ENCODE peak calls at places on chromosomes 13 and 19, in seven cellular contexts. One of them, this sample, is unnamed.

GRCh38 chr13:74681891-74682290 is 547.7 kb upstream of the KLF12 start:
- DNase-seq in astrocyte: no peak
- DNase-seq in aorta: no peak
- DNase-seq in fibroblast of lung: no peak
- DNase-seq in adrenal gland: no peak
- DNase-seq in pancreas: no peak
- DNase-seq in heart left ventricle: no peak
- DNase-seq in this sample: no peak

GRCh38 chr19:9865732-9866627 is 30.9 kb downstream of the PIN1 start:
- DNase-seq in astrocyte: no peak
- DNase-seq in aorta: no peak
- DNase-seq in fibroblast of lung: no peak
- DNase-seq in adrenal gland: no peak
- DNase-seq in pancreas: no peak
- DNase-seq in heart left ventricle: no peak
- DNase-seq in this sample: no peak

GRCh38 chr19:49916839-49917733 is 11.9 kb upstream of the ATF5 start:
- DNase-seq in astrocyte: no peak
- DNase-seq in aorta: no peak
- DNase-seq in fibroblast of lung: no peak
- DNase-seq in adrenal gland: peak; percentile 6
- DNase-seq in pancreas: no peak
- DNase-seq in heart left ventricle: no peak
- DNase-seq in this sample: no peak

GRCh38 chr13:82356667-82357066 is 1525.6 kb downstream of the SLITRK1 start:
- DNase-seq in astrocyte: no peak
- DNase-seq in aorta: no peak
- DNase-seq in fibroblast of lung: peak; percentile 55
- DNase-seq in adrenal gland: no peak
- DNase-seq in pancreas: no peak
- DNase-seq in heart left ventricle: no peak
- DNase-seq in this sample: no peak

GRCh38 chr19:30593358-30593757 is 221.2 kb downstream of the ZNF536 start:
- DNase-seq in astrocyte: no peak
- DNase-seq in aorta: no peak
- DNase-seq in fibroblast of lung: no peak
- DNase-seq in adrenal gland: no peak
- DNase-seq in pancreas: no peak
- DNase-seq in heart left ventricle: no peak
- DNase-seq in this sample: no peak

GRCh38 chr19:55257461-55258411 is 1.1 kb downstream of the PPP6R1 start:
- DNase-seq in astrocyte: no peak
- DNase-seq in aorta: no peak
- DNase-seq in fibroblast of lung: no peak
- DNase-seq in adrenal gland: peak; percentile 39
- DNase-seq in pancreas: no peak
- DNase-seq in heart left ventricle: no peak
- DNase-seq in this sample: peak; percentile 33

GRCh38 chr13:112346173-112346898 is 29.8 kb upstream of the SPACA7 start:
- DNase-seq in astrocyte: no peak
- DNase-seq in aorta: no peak
- DNase-seq in fibroblast of lung: no peak
- DNase-seq in adrenal gland: no peak
- DNase-seq in pancreas: no peak
- DNase-seq in heart left ventricle: no peak
- DNase-seq in this sample: peak; percentile 21

GRCh38 chr13:107284168-107284567 is 716.2 kb upstream of the ARGLU1 start:
- DNase-seq in astrocyte: peak; percentile 39
- DNase-seq in aorta: no peak
- DNase-seq in fibroblast of lung: peak; percentile 45
- DNase-seq in adrenal gland: no peak
- DNase-seq in pancreas: no peak
- DNase-seq in heart left ventricle: no peak
- DNase-seq in this sample: no peak

GRCh38 chr13:111066544-111066943 is 48.6 kb upstream of the ARHGEF7 start:
- DNase-seq in astrocyte: no peak
- DNase-seq in aorta: no peak
- DNase-seq in fibroblast of lung: no peak
- DNase-seq in adrenal gland: peak; percentile 78
- DNase-seq in pancreas: no peak
- DNase-seq in heart left ventricle: peak; percentile 61
- DNase-seq in this sample: no peak

GRCh38 chr13:46109451-46109850 is 4.6 kb upstream of the CPB2 start:
- DNase-seq in astrocyte: no peak
- DNase-seq in aorta: no peak
- DNase-seq in fibroblast of lung: no peak
- DNase-seq in adrenal gland: no peak
- DNase-seq in pancreas: no peak
- DNase-seq in heart left ventricle: no peak
- DNase-seq in this sample: no peak

GRCh38 chr13:51045450-51045849 is 65.6 kb downstream of the C13orf42 start:
- DNase-seq in astrocyte: no peak
- DNase-seq in aorta: no peak
- DNase-seq in fibroblast of lung: no peak
- DNase-seq in adrenal gland: no peak
- DNase-seq in pancreas: no peak
- DNase-seq in heart left ventricle: no peak
- DNase-seq in this sample: no peak

GRCh38 chr13:73059460-73060250 is 850 bp downstream of the KLF5 start:
- DNase-seq in astrocyte: no peak
- DNase-seq in aorta: peak; percentile 87
- DNase-seq in fibroblast of lung: no peak
- DNase-seq in adrenal gland: peak; percentile 36
- DNase-seq in pancreas: peak; percentile 86
- DNase-seq in heart left ventricle: peak; percentile 65
- DNase-seq in this sample: peak; percentile 61

GRCh38 chr13:113550453-113550852 is 34.1 kb upstream of the TFDP1 start:
- DNase-seq in astrocyte: no peak
- DNase-seq in aorta: peak; percentile 40
- DNase-seq in fibroblast of lung: no peak
- DNase-seq in adrenal gland: no peak
- DNase-seq in pancreas: no peak
- DNase-seq in heart left ventricle: peak; percentile 13
- DNase-seq in this sample: no peak

GRCh38 chr13:20824762-20825161 is 51.0 kb upstream of the EEF1AKMT1 start:
- DNase-seq in astrocyte: peak; percentile 67
- DNase-seq in aorta: no peak
- DNase-seq in fibroblast of lung: peak; percentile 30
- DNase-seq in adrenal gland: no peak
- DNase-seq in pancreas: no peak
- DNase-seq in heart left ventricle: no peak
- DNase-seq in this sample: peak; percentile 53

GRCh38 chr13:106533940-106534843 is 1.3 kb downstream of the EFNB2 start:
- DNase-seq in astrocyte: peak; percentile 74
- DNase-seq in aorta: peak; percentile 81
- DNase-seq in fibroblast of lung: peak; percentile 83
- DNase-seq in adrenal gland: peak; percentile 27
- DNase-seq in pancreas: peak; percentile 47
- DNase-seq in heart left ventricle: peak; percentile 37
- DNase-seq in this sample: peak; percentile 75

GRCh38 chr19:30178721-30179402 is 193.3 kb upstream of the ZNF536 start:
- DNase-seq in astrocyte: no peak
- DNase-seq in aorta: no peak
- DNase-seq in fibroblast of lung: no peak
- DNase-seq in adrenal gland: no peak
- DNase-seq in pancreas: no peak
- DNase-seq in heart left ventricle: no peak
- DNase-seq in this sample: no peak

GRCh38 chr19:40633207-40633606 is 32.0 kb downstream of the LTBP4 start:
- DNase-seq in astrocyte: peak; percentile 77
- DNase-seq in aorta: no peak
- DNase-seq in fibroblast of lung: peak; percentile 48
- DNase-seq in adrenal gland: no peak
- DNase-seq in pancreas: no peak
- DNase-seq in heart left ventricle: no peak
- DNase-seq in this sample: no peak

GRCh38 chr19:18060472-18060871 is 26.3 kb downstream of the IL12RB1 start:
- DNase-seq in astrocyte: no peak
- DNase-seq in aorta: no peak
- DNase-seq in fibroblast of lung: no peak
- DNase-seq in adrenal gland: no peak
- DNase-seq in pancreas: no peak
- DNase-seq in heart left ventricle: no peak
- DNase-seq in this sample: no peak

GRCh38 chr13:48635478-48635877 is 18.3 kb upstream of the CYSLTR2 start:
- DNase-seq in astrocyte: no peak
- DNase-seq in aorta: no peak
- DNase-seq in fibroblast of lung: no peak
- DNase-seq in adrenal gland: no peak
- DNase-seq in pancreas: no peak
- DNase-seq in heart left ventricle: no peak
- DNase-seq in this sample: no peak

GRCh38 chr13:110714798-110715394 is 1.4 kb downstream of the ING1 start:
- DNase-seq in astrocyte: no peak
- DNase-seq in aorta: peak; percentile 84
- DNase-seq in fibroblast of lung: peak; percentile 44
- DNase-seq in adrenal gland: peak; percentile 73
- DNase-seq in pancreas: peak; percentile 72
- DNase-seq in heart left ventricle: peak; percentile 73
- DNase-seq in this sample: peak; percentile 55

GRCh38 chr19:1042689-1043511 is 3.0 kb downstream of the ABCA7 start:
- DNase-seq in astrocyte: no peak
- DNase-seq in aorta: no peak
- DNase-seq in fibroblast of lung: peak; percentile 22
- DNase-seq in adrenal gland: no peak
- DNase-seq in pancreas: peak; percentile 65
- DNase-seq in heart left ventricle: no peak
- DNase-seq in this sample: peak; percentile 67

GRCh38 chr13:105502193-105502592 is 1033.3 kb downstream of the EFNB2 start:
- DNase-seq in astrocyte: no peak
- DNase-seq in aorta: no peak
- DNase-seq in fibroblast of lung: no peak
- DNase-seq in adrenal gland: no peak
- DNase-seq in pancreas: no peak
- DNase-seq in heart left ventricle: no peak
- DNase-seq in this sample: no peak

GRCh38 chr19:42051166-42052115 is 18.6 kb downstream of the GRIK5 start:
- DNase-seq in astrocyte: no peak
- DNase-seq in aorta: no peak
- DNase-seq in fibroblast of lung: no peak
- DNase-seq in adrenal gland: no peak
- DNase-seq in pancreas: no peak
- DNase-seq in heart left ventricle: no peak
- DNase-seq in this sample: no peak

GRCh38 chr13:100491164-100491847 is 97.3 kb downstream of the GGACT start:
- DNase-seq in astrocyte: peak; percentile 74
- DNase-seq in aorta: no peak
- DNase-seq in fibroblast of lung: peak; percentile 89
- DNase-seq in adrenal gland: peak; percentile 65
- DNase-seq in pancreas: no peak
- DNase-seq in heart left ventricle: peak; percentile 45
- DNase-seq in this sample: peak; percentile 12

GRCh38 chr13:50123862-50124535 is 108.8 kb downstream of the KCNRG start:
- DNase-seq in astrocyte: peak; percentile 87
- DNase-seq in aorta: peak; percentile 99
- DNase-seq in fibroblast of lung: peak; percentile 78
- DNase-seq in adrenal gland: peak; percentile 88
- DNase-seq in pancreas: no peak
- DNase-seq in heart left ventricle: peak; percentile 85
- DNase-seq in this sample: peak; percentile 98

GRCh38 chr13:23384111-23384510 is 49.4 kb downstream of the SACS start:
- DNase-seq in astrocyte: peak; percentile 75
- DNase-seq in aorta: no peak
- DNase-seq in fibroblast of lung: no peak
- DNase-seq in adrenal gland: no peak
- DNase-seq in pancreas: no peak
- DNase-seq in heart left ventricle: no peak
- DNase-seq in this sample: no peak

GRCh38 chr13:102771298-102772041 is 2.1 kb downstream of the TEX30 start:
- DNase-seq in astrocyte: no peak
- DNase-seq in aorta: no peak
- DNase-seq in fibroblast of lung: no peak
- DNase-seq in adrenal gland: no peak
- DNase-seq in pancreas: no peak
- DNase-seq in heart left ventricle: no peak
- DNase-seq in this sample: no peak
- H3K4me3 ChIP-seq in astrocyte: no peak overlapping the region
- H3K4me3 ChIP-seq in aorta: no peak overlapping the region
- H3K4me3 ChIP-seq in fibroblast of lung: no peak overlapping the region
- H3K4me3 ChIP-seq in adrenal gland: no peak overlapping the region
- H3K4me3 ChIP-seq in pancreas: no peak overlapping the region
- H3K4me3 ChIP-seq in heart left ventricle: no peak overlapping the region
- H3K4me3 ChIP-seq in this sample: no peak overlapping the region

DNA sequence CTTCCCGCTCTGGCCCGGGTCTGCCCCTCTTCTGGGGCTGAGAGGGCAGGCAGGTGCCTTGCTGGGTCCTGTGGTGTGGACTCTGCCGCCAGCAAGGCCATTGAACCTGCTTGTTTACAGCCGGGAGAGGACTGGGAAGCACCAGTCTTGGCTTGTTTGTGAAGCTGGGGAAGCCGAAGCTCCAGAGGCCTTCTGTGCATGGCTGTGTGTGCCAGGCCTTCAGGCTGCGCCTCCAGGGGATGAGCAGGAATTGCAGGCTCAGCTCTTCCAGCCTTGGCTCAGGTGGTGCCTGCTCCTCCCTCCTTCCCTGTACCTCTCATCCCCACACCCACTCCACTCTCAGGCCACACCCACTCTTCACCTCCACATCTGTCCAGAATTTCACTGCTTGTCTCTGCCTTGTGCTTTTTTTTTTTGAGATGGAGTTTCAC is 17.5 kb downstream of the NDUFB7 start:
- DNase-seq in astrocyte: no peak
- DNase-seq in aorta: no peak
- DNase-seq in fibroblast of lung: no peak
- DNase-seq in adrenal gland: no peak
- DNase-seq in pancreas: no peak
- DNase-seq in heart left ventricle: no peak
- DNase-seq in this sample: no peak
- H3K27ac ChIP-seq in astrocyte: no peak overlapping the region
- H3K27ac ChIP-seq in aorta: no peak overlapping the region
- H3K27ac ChIP-seq in fibroblast of lung: no peak overlapping the region
- H3K27ac ChIP-seq in adrenal gland: no peak overlapping the region
- H3K27ac ChIP-seq in pancreas: no peak overlapping the region
- H3K27ac ChIP-seq in heart left ventricle: no peak overlapping the region
- H3K27ac ChIP-seq in this sample: no peak overlapping the region

GRCh38 chr13:78601124-78601885 is 2.0 kb downstream of the POU4F1 start:
- DNase-seq in astrocyte: no peak
- DNase-seq in aorta: no peak
- DNase-seq in fibroblast of lung: peak; percentile 15
- DNase-seq in adrenal gland: no peak
- DNase-seq in pancreas: no peak
- DNase-seq in heart left ventricle: no peak
- DNase-seq in this sample: no peak
- H3K4me3 ChIP-seq in astrocyte: no peak overlapping the region
- H3K4me3 ChIP-seq in aorta: no peak overlapping the region
- H3K4me3 ChIP-seq in fibroblast of lung: no peak overlapping the region
- H3K4me3 ChIP-seq in adrenal gland: no peak overlapping the region
- H3K4me3 ChIP-seq in pancreas: no peak overlapping the region
- H3K4me3 ChIP-seq in heart left ventricle: peak overlapping the region; percentile 14
- H3K4me3 ChIP-seq in this sample: peak overlapping the region; percentile 55

DNA sequence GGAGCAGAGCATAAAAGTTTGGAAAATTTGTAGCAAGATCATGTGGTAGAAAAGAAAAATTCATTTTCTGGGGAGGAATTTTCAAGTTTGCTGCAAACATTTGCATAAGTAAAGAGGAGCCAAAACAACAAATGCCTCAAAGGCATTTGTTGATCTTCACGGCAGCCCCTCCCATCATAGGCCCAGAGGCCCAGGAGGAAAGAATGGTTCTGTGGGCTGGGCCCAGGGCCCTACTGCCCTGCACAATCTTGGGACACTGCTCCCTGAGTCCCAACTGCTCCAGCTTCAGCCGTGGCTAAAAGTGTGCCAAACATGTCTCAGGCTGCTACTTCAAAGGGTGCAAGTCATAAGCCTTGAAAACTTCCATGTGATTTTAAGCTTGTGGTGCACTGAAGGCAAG is 11.3 kb downstream of the LGALS13 start:
- DNase-seq in astrocyte: no peak
- DNase-seq in aorta: no peak
- DNase-seq in fibroblast of lung: no peak
- DNase-seq in adrenal gland: no peak
- DNase-seq in pancreas: no peak
- DNase-seq in heart left ventricle: no peak
- DNase-seq in this sample: no peak
- H3K27ac ChIP-seq in astrocyte: no peak overlapping the region
- H3K27ac ChIP-seq in aorta: no peak overlapping the region
- H3K27ac ChIP-seq in fibroblast of lung: no peak overlapping the region
- H3K27ac ChIP-seq in adrenal gland: no peak overlapping the region
- H3K27ac ChIP-seq in pancreas: no peak overlapping the region
- H3K27ac ChIP-seq in heart left ventricle: no peak overlapping the region
- H3K27ac ChIP-seq in this sample: no peak overlapping the region